ENCODE peak calls at places on chromosomes 7 and 10, in four cellular contexts. E is AG04450, X is spleen, V is hepatocyte. B is an unnamed sample.

GRCh38 chr10:122263971-122264370 is 7.1 kb upstream of the BTBD16 start:
- DNase-seq in X (no peak), E (peak; percentile 78), V (peak; percentile 44), B (peak; percentile 84)

GRCh38 chr10:113524539-113525490 is 28.0 kb upstream of the HABP2 start:
- DNase-seq in E (no peak), X (no peak), V (peak; percentile 37), B (peak; percentile 30)

GRCh38 chr7:148814938-148815559 is 69.0 kb downstream of the EZH2 start:
- DNase-seq in X (no peak), V (no peak), E (no peak), B (no peak)

GRCh38 chr7:146655928-146656797 is 539.6 kb downstream of the CNTNAP2 start:
- DNase-seq in E (no peak), V (peak; percentile 56), X (no peak), B (peak; percentile 2)

GRCh38 chr7:148380581-148381419 is 209.8 kb upstream of the C7orf33 start:
- DNase-seq in V (no peak), X (no peak), E (no peak), B (no peak)

GRCh38 chr7:28640026-28640425 is 227.7 kb downstream of the CREB5 start:
- DNase-seq in E (no peak), X (no peak), V (peak; percentile 33), B (no peak)

GRCh38 chr7:40717242-40717641 is 582.4 kb downstream of the SUGCT start:
- DNase-seq in X (no peak), E (peak; percentile 60), V (peak; percentile 75), B (peak; percentile 86)

GRCh38 chr7:156169474-156170370 is 357.5 kb upstream of the SHH start:
- DNase-seq in V (no peak), X (no peak), E (no peak), B (no peak)

GRCh38 chr10:88216976-88217375 is 353.6 kb downstream of the PTEN start:
- DNase-seq in X (no peak), V (no peak), E (no peak), B (no peak)

DNA sequence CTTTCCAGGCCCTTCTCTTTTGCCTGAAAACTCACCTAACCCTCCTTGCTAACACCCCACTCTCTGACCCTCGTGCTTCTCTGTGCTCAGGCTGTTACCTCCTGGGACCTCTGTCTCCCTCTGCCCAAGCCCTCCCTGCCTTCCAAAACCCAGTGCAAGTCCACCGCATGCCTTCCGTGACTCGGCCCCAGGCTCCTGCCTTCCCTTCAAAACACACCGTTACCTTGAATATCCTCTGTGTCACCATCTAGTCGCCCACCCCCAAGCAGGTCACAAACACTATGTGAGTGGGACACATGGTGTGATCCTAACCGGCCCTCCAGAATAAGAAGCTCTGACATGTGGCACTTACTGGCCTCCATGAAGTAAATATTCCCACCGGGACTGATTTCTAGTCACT is 176.7 kb downstream of the GRID1 start:
- DNase-seq in V (no peak), E (no peak), X (no peak), B (no peak)
- H3K27me3 ChIP-seq in V (no peaks in the 10 kb centered on the region), E (no peaks in the 10 kb centered on the region), X (no peaks in the 10 kb centered on the region), B (no peaks in the 10 kb centered on the region)

DNA sequence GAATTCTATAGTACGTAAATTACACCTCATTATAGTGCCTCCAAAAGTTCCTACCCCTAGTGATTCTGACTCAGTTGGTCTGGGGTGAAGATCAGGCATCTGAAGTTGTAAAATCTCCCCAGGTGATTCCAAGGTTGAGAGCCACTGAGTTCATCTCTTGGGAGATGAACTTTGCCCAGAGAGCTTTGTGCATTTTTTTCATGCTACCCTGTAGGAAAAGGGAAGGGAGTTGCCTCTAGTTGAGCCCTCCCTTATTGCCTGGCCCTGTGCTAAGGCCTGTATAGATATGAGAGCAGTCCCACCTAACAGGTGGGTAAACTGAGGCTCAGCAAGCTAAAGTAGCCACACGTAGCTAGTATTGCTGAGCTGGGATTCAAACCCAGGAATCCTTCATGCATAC is 47.2 kb downstream of the TBATA start:
- DNase-seq in E (no peak), X (no peak), V (no peak), B (no peak)
- H3K4me3 ChIP-seq in E (no peak overlapping the region), X (no peak overlapping the region), V (no peak overlapping the region), B (no peak overlapping the region)

DNA sequence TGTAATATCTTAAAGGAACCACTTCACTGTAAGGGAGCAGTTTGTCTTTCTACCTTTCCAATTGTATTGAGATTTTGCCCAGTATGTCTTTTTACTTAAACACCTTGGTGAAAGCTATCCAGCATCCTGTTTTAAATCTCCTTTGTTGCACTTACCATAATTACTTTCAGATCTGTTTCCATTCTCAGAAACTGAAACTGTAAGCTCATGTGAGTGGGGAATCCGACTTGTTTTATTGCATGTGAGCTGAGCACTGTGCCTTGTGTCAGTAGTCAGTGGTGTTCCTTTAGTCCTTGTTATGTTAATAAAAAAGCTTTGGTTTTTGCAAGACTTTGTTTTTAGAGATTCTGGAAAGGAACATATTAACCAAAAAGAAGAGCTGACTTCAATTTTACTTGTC is 42.2 kb downstream of the BMPR1A start:
- DNase-seq in E (no peak), V (no peak), X (no peak), B (peak; percentile 46)
- TF ChIP-seq CTCF in E (no peak), V (no peak), X (no peak), B (no peak)

DNA sequence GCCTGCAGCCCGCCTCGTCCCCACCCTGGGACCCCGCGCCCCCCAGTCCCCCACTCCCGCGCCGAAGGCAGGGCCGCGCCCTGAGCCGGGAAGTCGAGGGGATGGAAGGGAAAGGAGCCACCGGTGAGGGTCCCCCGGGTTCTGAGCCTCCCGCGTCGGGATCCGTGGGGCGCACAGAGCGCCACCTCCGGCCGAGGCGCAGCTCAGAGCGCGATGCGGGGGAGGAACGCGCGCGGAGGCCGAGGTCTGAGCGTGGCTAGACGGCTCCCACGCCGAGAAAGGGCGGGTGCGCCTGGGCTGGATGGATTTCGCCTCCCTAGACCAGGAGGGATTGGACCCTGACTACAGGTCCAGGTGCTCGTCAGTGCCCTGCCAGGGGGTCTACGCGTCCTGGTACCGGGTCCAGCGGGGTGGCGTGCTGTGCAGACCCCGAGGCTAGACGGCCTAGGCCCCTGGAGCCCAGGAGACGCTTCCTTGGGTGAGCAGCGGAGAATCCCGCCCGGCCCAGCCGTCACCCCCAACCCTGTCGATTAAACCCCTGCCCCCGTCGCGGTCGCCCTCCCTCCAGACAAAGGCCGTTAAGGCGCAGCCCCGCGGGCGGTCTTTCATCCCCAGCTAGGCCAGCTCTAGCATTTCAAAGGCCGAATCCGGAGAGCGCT is 986 bp upstream of the PDGFA start:
- DNase-seq in X (no peak), V (peak; percentile 70), E (no peak), B (peak; percentile 23)
- H3K27me3 ChIP-seq in X (peaks cover 71% of the 10 kb centered on the region), V (peaks cover 22% of the 10 kb centered on the region), E (peaks cover 49% of the 10 kb centered on the region), B (peaks cover 34% of the 10 kb centered on the region)

GRCh38 chr10:30233186-30233958 is 115.7 kb downstream of the MTPAP start:
- DNase-seq in E (no peak), X (no peak), V (no peak), B (no peak)

GRCh38 chr10:30241422-30242110 is 107.5 kb downstream of the MTPAP start:
- DNase-seq in V (no peak), X (no peak), E (no peak), B (no peak)

GRCh38 chr10:30238836-30239235 is 110.2 kb downstream of the MTPAP start:
- DNase-seq in V (no peak), E (no peak), X (no peak), B (no peak)
- H3K4me3 ChIP-seq in V (no peak overlapping the region), E (no peak overlapping the region), X (no peak overlapping the region), B (no peak overlapping the region)

DNA sequence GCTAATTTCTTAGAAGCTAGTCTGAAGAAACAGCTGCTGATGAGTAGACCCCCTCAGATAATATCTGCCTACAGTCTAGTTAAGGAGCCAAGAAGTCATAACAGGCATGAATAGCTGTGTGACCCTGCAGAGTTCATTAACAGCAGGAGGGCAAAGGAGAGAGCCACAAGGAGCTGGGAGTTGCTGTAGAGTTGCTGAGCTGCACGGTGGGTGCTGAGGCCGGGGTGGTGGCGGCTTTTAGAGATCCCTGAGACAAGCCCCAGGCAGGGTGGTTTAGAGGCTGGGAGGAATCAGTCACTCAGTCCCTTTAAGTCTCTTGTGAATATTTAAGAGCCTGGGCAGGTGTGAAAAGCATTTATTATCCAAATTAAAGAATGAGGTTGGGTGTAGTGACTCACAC is 103.9 kb upstream of the FZD8 start:
- DNase-seq in X (no peak), E (no peak), V (no peak), B (no peak)
- TF ChIP-seq CTCF in X (no peak), E (no peak), V (no peak), B (no peak)

DNA sequence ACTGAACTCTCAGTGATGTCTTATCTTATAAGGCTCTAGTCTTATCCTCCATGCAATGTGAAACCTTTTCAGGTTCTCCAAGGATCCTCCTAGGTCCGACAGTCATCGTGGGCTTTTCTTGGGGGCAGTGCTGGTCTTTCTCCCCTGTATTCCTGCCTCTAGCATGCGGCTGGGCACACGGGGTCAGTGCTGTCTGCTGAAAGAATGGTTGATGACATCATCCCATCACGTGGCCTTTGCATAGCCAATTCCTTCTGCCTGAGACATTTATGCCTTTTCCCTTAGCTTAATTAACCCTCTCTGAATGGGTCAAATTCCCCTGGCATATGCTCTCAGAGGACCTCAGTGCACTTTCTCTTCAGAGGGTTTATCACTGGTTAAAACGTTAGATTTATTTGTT is 27.0 kb upstream of the KCNK18 start:
- DNase-seq in V (no peak), E (no peak), X (no peak), B (no peak)
- H3K27me3 ChIP-seq in V (peaks cover 86% of the 10 kb centered on the region), E (peaks cover 73% of the 10 kb centered on the region), X (peaks cover 87% of the 10 kb centered on the region), B (peaks cover 34% of the 10 kb centered on the region)

GRCh38 chr7:51315393-51316261 is 982 bp downstream of the COBL start:
- DNase-seq in V (peak; percentile 89), E (no peak), X (no peak), B (peak; percentile 39)

GRCh38 chr7:51318001-51318400 is 1.4 kb upstream of the COBL start:
- DNase-seq in E (no peak), X (no peak), V (no peak), B (no peak)

GRCh38 chr7:51317582-51317910 is 937 bp upstream of the COBL start:
- DNase-seq in V (no peak), E (no peak), X (no peak), B (no peak)

GRCh38 chr7:51316262-51316665 is 345 bp downstream of the COBL start:
- DNase-seq in V (peak; percentile 71), X (no peak), E (no peak), B (no peak)

GRCh38 chr7:51316666-51317581 is at the start of gene COBL:
- DNase-seq in V (peak; percentile 86), X (no peak), E (no peak), B (no peak)
- H3K4me3 ChIP-seq in V (peak within 1 kb of the TSS; percentile 86), X (peak within 1 kb of the TSS; percentile 66), E (no peak within 1 kb of the TSS), B (peak within 1 kb of the TSS; percentile 46)